ENCODE peak calls at places on chromosomes 13 and 19, in four cellular contexts. L is HCT116, O is SK-N-SH, A is H1. R is an unnamed sample.

GRCh38 chr19:858868-859843 is at the start of gene CFD:
- DNase-seq in O (peak; percentile 51), A (no peak), L (no peak), R (no peak)

GRCh38 chr19:16367269-16367683 is 42.6 kb downstream of the KLF2 start:
- DNase-seq in L (no peak), A (no peak), O (no peak), R (no peak)

GRCh38 chr13:60627071-60627686 is 230.2 kb downstream of the TDRD3 start:
- DNase-seq in O (peak; percentile 51), A (peak; percentile 34), L (peak; percentile 19), R (peak; percentile 52)

GRCh38 chr19:377801-378581 is 31.0 kb downstream of the C2CD4C start:
- DNase-seq in L (no peak), O (peak; percentile 50), A (no peak), R (peak; percentile 41)

GRCh38 chr13:21047087-21047486 is 14.3 kb downstream of the LATS2 start:
- DNase-seq in O (no peak), A (no peak), L (no peak), R (no peak)

GRCh38 chr13:91468301-91468700 is 69.9 kb downstream of the GPC5 start:
- DNase-seq in O (no peak), A (no peak), L (no peak), R (no peak)

GRCh38 chr19:16678498-16678897 is 17.6 kb downstream of the TMEM38A start:
- DNase-seq in O (no peak), A (no peak), L (no peak), R (no peak)

GRCh38 chr19:48121909-48122371 is 11.3 kb upstream of the PLA2G4C start:
- DNase-seq in O (no peak), A (no peak), L (no peak), R (no peak)

GRCh38 chr13:47081246-47081645 is 184.4 kb upstream of the HTR2A start:
- DNase-seq in A (no peak), O (no peak), L (no peak), R (no peak)

GRCh38 chr13:46728777-46729176 is 68.2 kb downstream of the ESD start:
- DNase-seq in O (no peak), A (no peak), L (no peak), R (peak; percentile 20)

GRCh38 chr19:11767633-11768133 is 883 bp downstream of the ZNF441 start:
- DNase-seq in A (no peak), L (no peak), O (peak; percentile 57), R (no peak)

GRCh38 chr13:51684076-51684475 is 99.8 kb downstream of the WDFY2 start:
- DNase-seq in O (no peak), L (no peak), A (no peak), R (no peak)

GRCh38 chr19:49983645-49984229 is 22.8 kb upstream of the SIGLEC11 start:
- DNase-seq in O (peak; percentile 79), A (no peak), L (peak; percentile 26), R (no peak)

GRCh38 chr13:63307239-63307638 is 1891.6 kb upstream of the PCDH20 start:
- DNase-seq in O (no peak), L (no peak), A (no peak), R (peak; percentile 21)

GRCh38 chr19:54208784-54209057 is 8.1 kb downstream of the RPS9 start:
- DNase-seq in A (no peak), O (no peak), L (no peak), R (peak; percentile 39)

GRCh38 chr19:1675633-1676350 is 23.4 kb upstream of the TCF3 start:
- DNase-seq in A (no peak), L (no peak), O (peak; percentile 81), R (no peak)

GRCh38 chr13:98577823-98578285 is 947 bp upstream of the STK24 start:
- DNase-seq in L (no peak), O (no peak), A (no peak), R (peak; percentile 33)

GRCh38 chr19:56271096-56271495 is 1.5 kb upstream of the EDDM13 start:
- DNase-seq in O (no peak), A (no peak), L (no peak), R (no peak)

GRCh38 chr19:39324242-39324842 is 3.7 kb upstream of the LRFN1 start:
- DNase-seq in O (no peak), A (no peak), L (no peak), R (no peak)

GRCh38 chr19:49579947-49580263 is 451 bp downstream of the NOSIP start:
- DNase-seq in O (peak; percentile 19), L (no peak), A (no peak), R (no peak)

GRCh38 chr13:101150998-101151397 is 265.3 kb downstream of the NALCN start:
- DNase-seq in O (peak; percentile 17), L (no peak), A (no peak), R (no peak)

GRCh38 chr13:51435002-51435578 is 17.7 kb downstream of the INTS6 start:
- DNase-seq in O (peak; percentile 21), L (no peak), A (no peak), R (peak; percentile 23)

GRCh38 chr13:67267136-67267535 is 37.0 kb upstream of the PCDH9 start:
- DNase-seq in O (no peak), L (no peak), A (no peak), R (no peak)

GRCh38 chr13:98571955-98572662 is 4.8 kb downstream of the STK24 start:
- DNase-seq in O (peak; percentile 55), A (no peak), L (no peak), R (no peak)

GRCh38 chr13:30551194-30551593 is 66.5 kb upstream of the USPL1 start:
- DNase-seq in L (peak; percentile 26), A (no peak), O (peak; percentile 21), R (peak; percentile 75)

GRCh38 chr19:2984196-2984490 is 6.8 kb downstream of the TLE6 start:
- DNase-seq in O (no peak), L (no peak), A (no peak), R (no peak)

GRCh38 chr19:50333737-50334617 is 4.8 kb upstream of the KCNC3 start:
- DNase-seq in A (no peak), O (peak; percentile 98), L (no peak), R (peak; percentile 81)

GRCh38 chr13:48233886-48234488 is 981 bp downstream of the ITM2B start:
- DNase-seq in O (no peak), L (no peak), A (no peak), R (no peak)

GRCh38 chr19:5309438-5310204 is 31.0 kb downstream of the PTPRS start:
- DNase-seq in L (no peak), A (no peak), O (peak; percentile 65), R (no peak)
- TF ChIP-seq JUND in L (no peak), A (no peak), O (no peak), R (no peak)

GRCh38 chr13:41568143-41568989 is 111.0 kb downstream of the RGCC start:
- DNase-seq in A (no peak), O (no peak), L (no peak), R (no peak)
- TF ChIP-seq JUND in A (no peak), O (no peak), L (no peak), R (no peak)

DNA sequence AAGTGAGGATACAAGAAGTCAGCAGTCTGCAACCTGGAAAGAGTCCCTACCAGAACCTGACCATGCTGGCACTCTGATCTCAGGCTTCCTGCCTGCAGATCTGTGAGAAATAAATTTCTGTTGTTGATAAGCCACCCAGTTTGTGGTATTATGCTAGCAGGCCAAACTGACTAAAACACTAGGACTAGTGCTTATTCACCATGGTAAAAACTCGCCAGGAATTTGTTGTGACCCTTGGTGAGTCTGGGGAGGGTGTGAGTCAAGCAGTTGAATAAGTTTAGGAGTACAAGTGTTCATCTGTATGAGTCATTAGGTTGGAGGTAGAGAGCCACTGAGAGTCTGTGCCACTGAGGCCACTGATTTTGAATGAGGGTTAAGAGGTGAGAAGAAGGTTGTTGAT is 3.6 kb downstream of the ZIK1 start:
- DNase-seq in O (no peak), A (no peak), L (no peak), R (no peak)
- TF ChIP-seq JUND in O (no peak), A (no peak), L (no peak), R (no peak)

DNA sequence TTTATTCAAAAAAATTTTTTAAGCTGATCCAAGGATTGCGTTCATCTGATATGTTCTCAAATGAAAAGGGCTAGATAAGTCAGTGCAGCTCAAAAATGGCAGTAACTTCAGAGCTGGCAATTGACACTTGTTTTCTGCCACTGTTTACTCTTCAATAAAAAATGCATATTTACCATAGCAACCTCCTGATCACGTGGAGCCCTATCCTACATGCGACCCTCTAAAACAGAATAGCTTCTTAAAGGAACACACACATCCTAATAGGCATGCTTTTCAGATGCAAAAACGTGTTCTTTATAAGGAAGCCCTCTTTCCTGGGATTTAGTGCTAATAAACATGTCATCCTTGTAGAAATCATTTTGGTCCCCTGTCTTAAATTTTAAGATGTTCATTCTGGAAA is 150.2 kb downstream of the ZNF536 start:
- DNase-seq in O (no peak), A (no peak), L (no peak), R (no peak)
- TF ChIP-seq JUND in O (no peak), A (no peak), L (no peak), R (no peak)

DNA sequence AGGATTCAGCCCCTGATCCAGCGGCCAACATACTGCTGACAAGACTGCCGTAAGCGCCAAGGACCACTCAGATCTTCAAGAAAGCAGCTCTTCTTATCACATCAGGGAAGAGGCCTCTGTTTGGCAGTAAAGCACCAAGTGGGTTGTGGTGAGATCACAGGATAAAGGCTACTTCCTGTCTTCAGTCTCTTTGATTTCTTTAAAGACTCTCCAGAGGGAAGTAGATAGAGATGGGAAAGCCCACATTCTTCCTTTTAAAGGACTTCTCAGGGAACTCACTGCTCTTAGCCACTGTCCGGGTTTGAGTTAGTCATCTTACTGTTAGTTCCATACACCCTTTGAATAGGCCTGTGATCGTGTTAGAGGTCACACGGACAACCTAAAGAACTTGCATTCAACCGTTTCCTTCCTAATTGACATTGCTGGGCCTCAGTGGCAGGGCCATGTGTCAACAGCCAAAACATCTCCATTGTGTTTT is 47.2 kb upstream of the POMP start:
- DNase-seq in O (no peak), L (no peak), A (no peak), R (no peak)
- TF ChIP-seq JUND in O (no peak), L (no peak), A (no peak), R (no peak)

DNA sequence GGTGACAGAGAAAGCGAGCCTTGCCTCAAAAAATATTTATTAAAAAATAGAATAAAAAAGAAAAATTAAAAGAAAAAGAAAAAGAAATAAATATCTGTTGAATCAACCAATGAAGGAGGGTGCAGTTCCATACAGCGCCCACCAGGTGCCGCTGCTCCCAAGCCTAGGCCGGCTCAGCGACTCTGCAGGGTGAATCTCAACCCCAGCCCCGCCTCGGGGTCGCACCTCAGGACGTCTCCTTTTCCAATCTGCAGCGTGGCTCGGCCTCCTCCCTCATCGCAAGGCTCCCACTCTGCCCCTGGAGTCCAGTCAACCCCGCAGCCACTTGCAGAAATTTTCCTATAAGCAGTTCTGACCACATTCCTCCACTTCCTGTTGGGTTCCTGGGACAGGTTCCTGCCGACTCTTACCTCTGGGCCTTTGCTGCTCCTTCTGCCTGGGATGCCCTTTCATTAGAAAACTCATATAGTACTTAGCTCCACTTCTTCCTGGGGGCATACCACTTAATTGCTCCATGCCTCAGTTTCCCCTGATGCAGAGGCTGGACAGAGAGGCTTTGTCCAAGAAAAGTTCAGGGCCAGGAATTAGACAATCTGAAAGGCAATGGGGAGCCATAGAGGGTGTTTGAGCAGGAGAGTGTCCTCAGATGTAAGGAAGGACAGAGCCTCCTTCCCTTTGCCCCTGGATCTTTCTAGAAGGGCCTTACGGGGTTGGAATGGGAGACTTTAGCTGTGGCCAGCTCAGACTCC is 24.3 kb downstream of the NFILZ start:
- DNase-seq in A (peak; percentile 13), L (peak; percentile 48), O (peak; percentile 81), R (peak; percentile 45)
- TF ChIP-seq JUND in A (peak; percentile 6), L (no peak), O (no peak), R (no peak)

R was measured in T47D.